ENCODE peak calls at places on chromosomes 12 and 14, in ten cellular contexts. Y, T, J, Q, G, V, L, K, O and D are unnamed samples.

GRCh38 chr12:72365151-72365550 is 93.0 kb downstream of the TRHDE start:
- DNase-seq in G (no peak), V (no peak), T (no peak), J (peak), K (no peak), O (no peak), Q (no peak), L (no peak), Y (no peak), D (no peak)

GRCh38 chr14:103290056-103290455 is 44.0 kb upstream of the EIF5 start:
- DNase-seq in Q (no peak), L (no peak), J (no peak), V (no peak), G (no peak), T (no peak), O (no peak), K (no peak), Y (no peak), D (no peak)

GRCh38 chr14:71824816-71825215 is 107.4 kb upstream of the RGS6 start:
- DNase-seq in Y (no peak), K (no peak), G (no peak), L (no peak), O (no peak), Q (no peak), J (no peak), V (no peak), T (no peak), D (no peak)

GRCh38 chr14:103501041-103501870 is 21.4 kb downstream of the CKB start:
- DNase-seq in L (no peak), J (no peak), Q (no peak), Y (no peak), G (no peak), O (no peak), V (no peak), K (no peak), T (no peak), D (no peak)

GRCh38 chr12:21756699-21757098 is 17.8 kb downstream of the KCNJ8 start:
- DNase-seq in K (no peak), O (no peak), T (no peak), J (no peak), V (no peak), Q (no peak), G (no peak), Y (no peak), L (no peak), D (no peak)

GRCh38 chr14:99718031-99718810 is 34.1 kb downstream of the CYP46A1 start:
- DNase-seq in V (no peak), G (no peak), L (no peak), O (no peak), J (no peak), K (no peak), Q (peak), Y (no peak), T (no peak), D (no peak)

GRCh38 chr12:45259732-45260480 is 44.0 kb downstream of the ANO6 start:
- DNase-seq in V (no peak), L (no peak), O (peak), G (no peak), J (peak), Y (no peak), Q (no peak), K (no peak), T (no peak), D (no peak)

GRCh38 chr14:68404652-68405183 is 388.1 kb downstream of the ZFP36L1 start:
- DNase-seq in J (peak), V (no peak), T (no peak), L (no peak), O (no peak), Y (no peak), K (peak), G (no peak), Q (no peak), D (peak)

GRCh38 chr12:153080-153746 is 60.7 kb downstream of the SLC6A12 start:
- DNase-seq in K (peak), J (peak), Y (peak), O (peak), T (no peak), G (peak), L (peak), Q (peak), V (peak), D (no peak)

GRCh38 chr12:75549989-75550388 is 38.6 kb upstream of the KRR1 start:
- DNase-seq in Y (no peak), J (peak), G (no peak), K (no peak), O (no peak), Q (no peak), T (no peak), L (no peak), V (no peak), D (no peak)

GRCh38 chr12:97513921-97514320 is 51.3 kb downstream of the RMST start:
- DNase-seq in K (no peak), T (no peak), L (no peak), Q (no peak), V (no peak), J (no peak), Y (no peak), O (no peak), G (no peak), D (no peak)

GRCh38 chr12:52022841-52023181 is 16.1 kb downstream of the TAMALIN start:
- DNase-seq in Y (peak), O (no peak), G (no peak), V (peak), K (no peak), J (no peak), Q (no peak), L (no peak), T (no peak), D (no peak)

GRCh38 chr12:115871714-115872113 is 405.8 kb downstream of the MED13L start:
- DNase-seq in Q (no peak), T (no peak), V (peak), G (no peak), L (peak), K (no peak), Y (no peak), J (peak), O (peak), D (no peak)

GRCh38 chr12:86264451-86265328 is 8.5 kb upstream of the MGAT4C start:
- DNase-seq in O (no peak), G (no peak), Q (no peak), L (no peak), V (peak), Y (no peak), T (no peak), K (no peak), J (no peak), D (no peak)

GRCh38 chr14:34237098-34237497 is 224.9 kb downstream of the SPTSSA start:
- DNase-seq in T (no peak), V (no peak), G (no peak), O (no peak), Q (no peak), J (no peak), Y (no peak), L (no peak), K (no peak), D (no peak)

GRCh38 chr14:68952544-68953535 is 26.3 kb downstream of the ACTN1 start:
- DNase-seq in V (no peak), Q (no peak), O (peak), T (no peak), J (peak), L (no peak), Y (no peak), K (no peak), G (no peak), D (no peak)

GRCh38 chr12:67630373-67631088 is 18.0 kb upstream of the DYRK2 start:
- DNase-seq in T (peak), Y (peak), V (peak), G (peak), J (no peak), L (no peak), Q (no peak), O (no peak), K (peak), D (peak)

GRCh38 chr12:88553941-88554658 is 26.2 kb downstream of the KITLG start:
- DNase-seq in L (no peak), O (peak), J (peak), G (no peak), K (no peak), V (no peak), T (no peak), Y (no peak), Q (no peak), D (no peak)

GRCh38 chr12:51973560-51973959 is 22.1 kb downstream of the ACVR1B start:
- DNase-seq in K (no peak), Y (no peak), T (no peak), Q (no peak), G (no peak), V (no peak), O (peak), L (no peak), J (peak), D (no peak)

GRCh38 chr12:118259079-118259478 is 113.6 kb downstream of the TAOK3 start:
- DNase-seq in T (no peak), Q (no peak), L (no peak), J (peak), V (no peak), G (no peak), K (no peak), Y (no peak), O (peak), D (no peak)

GRCh38 chr12:49331360-49332222 is 5.4 kb downstream of the C1QL4 start:
- DNase-seq in Y (no peak), K (no peak), Q (no peak), T (no peak), V (peak), G (no peak), J (peak), O (peak), L (peak), D (no peak)

GRCh38 chr14:92575773-92576303 is 62.3 kb downstream of the RIN3 start:
- DNase-seq in G (no peak), O (no peak), K (no peak), Y (no peak), L (no peak), Q (no peak), T (no peak), J (no peak), V (no peak), D (no peak)

GRCh38 chr14:105069887-105070759 is 4.9 kb upstream of the GPR132 start:
- DNase-seq in T (no peak), Y (no peak), V (no peak), Q (no peak), K (no peak), L (no peak), G (no peak), J (peak), O (peak), D (no peak)

GRCh38 chr14:54976316-54976715 is 50.6 kb downstream of the WDHD1 start:
- DNase-seq in Y (no peak), O (peak), Q (no peak), J (peak), G (no peak), T (no peak), L (peak), K (no peak), V (no peak), D (no peak)

GRCh38 chr12:30806989-30807694 is 52.4 kb upstream of the CAPRIN2 start:
- DNase-seq in J (peak), T (no peak), O (peak), Q (peak), K (peak), G (no peak), L (peak), V (peak), Y (peak), D (no peak)

GRCh38 chr12:62783881-62784280 is 151.1 kb downstream of the PPM1H start:
- DNase-seq in Q (no peak), K (no peak), T (no peak), V (no peak), O (no peak), Y (no peak), G (no peak), L (no peak), J (no peak), D (no peak)

GRCh38 chr14:97796511-97796910 is 999.3 kb downstream of the VRK1 start:
- DNase-seq in L (no peak), G (no peak), Y (no peak), Q (no peak), J (no peak), V (no peak), T (no peak), O (no peak), K (no peak), D (no peak)

GRCh38 chr12:128970110-128970509 is 116.8 kb downstream of the GLT1D1 start:
- DNase-seq in K (no peak), G (no peak), L (no peak), V (no peak), Y (no peak), J (no peak), T (no peak), O (no peak), Q (no peak), D (no peak)

GRCh38 chr12:113072136-113072535 is 15.6 kb downstream of the DTX1 start:
- DNase-seq in G (no peak), O (peak), K (no peak), L (no peak), T (no peak), V (no peak), J (no peak), Y (no peak), Q (no peak), D (no peak)

GRCh38 chr14:89507521-89507920 is 90.5 kb upstream of the FOXN3 start:
- DNase-seq in J (peak), Y (no peak), V (no peak), L (peak), K (no peak), G (no peak), O (peak), T (no peak), Q (no peak), D (no peak)